ENCODE peak calls at places on chromosomes 1 and 21, in eight cellular contexts. I is prostate gland, W is body of pancreas, K is IMR-90, Z is esophagus muscularis mucosa, V is breast epithelium, S is esophagus squamous epithelium, G is endothelial cell of umbilical vein. H is an unnamed sample.

GRCh38 chr21:29025328-29025713 is 853 bp downstream of the USP16 start:
- DNase-seq in I (no peak), W (no peak), K (peak; percentile 22), Z (no peak), V (no peak), S (no peak), G (no peak), H (no peak)

GRCh38 chr1:169873582-169874200 is 20.0 kb downstream of the SCYL3 start:
- DNase-seq in I (no peak), W (no peak), K (peak; percentile 38), Z (no peak), V (no peak), S (no peak), G (no peak), H (no peak)

GRCh38 chr1:72670902-72671301 is 388.6 kb upstream of the NEGR1 start:
- DNase-seq in I (no peak), W (no peak), K (no peak), Z (no peak), V (no peak), S (no peak), G (no peak), H (no peak)

GRCh38 chr1:116019653-116020253 is 43.4 kb downstream of the SLC22A15 start:
- DNase-seq in I (no peak), W (no peak), K (no peak), Z (no peak), V (no peak), S (no peak), G (no peak), H (no peak)

GRCh38 chr1:36359383-36359782 is 26.3 kb downstream of the STK40 start:
- DNase-seq in I (no peak), W (no peak), K (no peak), Z (no peak), V (no peak), S (no peak), G (no peak), H (no peak)

GRCh38 chr21:35038772-35039145 is 10.3 kb downstream of the RUNX1 start:
- DNase-seq in I (no peak), W (no peak), K (no peak), Z (no peak), V (no peak), S (no peak), G (no peak), H (no peak)

GRCh38 chr1:213474054-213474453 is 423.0 kb downstream of the RPS6KC1 start:
- DNase-seq in I (no peak), W (peak; percentile 32), K (no peak), Z (peak; percentile 77), V (no peak), S (no peak), G (no peak), H (peak; percentile 76)

GRCh38 chr1:109776206-109776835 is 12.6 kb upstream of the EPS8L3 start:
- DNase-seq in I (no peak), W (no peak), K (no peak), Z (no peak), V (no peak), S (no peak), G (no peak), H (peak; percentile 24)

GRCh38 chr1:110554871-110555801 is 36.2 kb upstream of the KCNA10 start:
- DNase-seq in I (peak; percentile 7), W (peak; percentile 50), K (peak; percentile 1), Z (no peak), V (no peak), S (no peak), G (peak; percentile 30), H (peak; percentile 50)

GRCh38 chr1:206470692-206471414 is 577 bp downstream of the IKBKE start:
- DNase-seq in I (no peak), W (peak; percentile 26), K (peak; percentile 90), Z (no peak), V (no peak), S (no peak), G (peak; percentile 72), H (no peak)

GRCh38 chr1:155126494-155127104 is 1.1 kb upstream of the EFNA1 start:
- DNase-seq in I (peak; percentile 54), W (peak; percentile 46), K (peak; percentile 27), Z (no peak), V (peak; percentile 42), S (no peak), G (peak; percentile 29), H (no peak)

GRCh38 chr1:164137273-164137947 is 421.6 kb upstream of the PBX1 start:
- DNase-seq in I (no peak), W (no peak), K (no peak), Z (no peak), V (no peak), S (no peak), G (no peak), H (no peak)

GRCh38 chr1:66831529-66832239 is 30.6 kb upstream of the INSL5 start:
- DNase-seq in I (no peak), W (no peak), K (peak; percentile 5), Z (no peak), V (no peak), S (no peak), G (no peak), H (no peak)

GRCh38 chr1:17586172-17586963 is 46.9 kb downstream of the ARHGEF10L start:
- DNase-seq in I (no peak), W (no peak), K (peak; percentile 87), Z (no peak), V (no peak), S (no peak), G (no peak), H (no peak)

GRCh38 chr1:29586215-29586614 is 349.9 kb downstream of the PTPRU start:
- DNase-seq in I (no peak), W (no peak), K (no peak), Z (peak; percentile 86), V (no peak), S (no peak), G (no peak), H (no peak)

GRCh38 chr1:26305667-26306289 is 658 bp downstream of the UBXN11 start:
- DNase-seq in I (no peak), W (no peak), K (no peak), Z (no peak), V (no peak), S (no peak), G (peak; percentile 13), H (no peak)

DNA sequence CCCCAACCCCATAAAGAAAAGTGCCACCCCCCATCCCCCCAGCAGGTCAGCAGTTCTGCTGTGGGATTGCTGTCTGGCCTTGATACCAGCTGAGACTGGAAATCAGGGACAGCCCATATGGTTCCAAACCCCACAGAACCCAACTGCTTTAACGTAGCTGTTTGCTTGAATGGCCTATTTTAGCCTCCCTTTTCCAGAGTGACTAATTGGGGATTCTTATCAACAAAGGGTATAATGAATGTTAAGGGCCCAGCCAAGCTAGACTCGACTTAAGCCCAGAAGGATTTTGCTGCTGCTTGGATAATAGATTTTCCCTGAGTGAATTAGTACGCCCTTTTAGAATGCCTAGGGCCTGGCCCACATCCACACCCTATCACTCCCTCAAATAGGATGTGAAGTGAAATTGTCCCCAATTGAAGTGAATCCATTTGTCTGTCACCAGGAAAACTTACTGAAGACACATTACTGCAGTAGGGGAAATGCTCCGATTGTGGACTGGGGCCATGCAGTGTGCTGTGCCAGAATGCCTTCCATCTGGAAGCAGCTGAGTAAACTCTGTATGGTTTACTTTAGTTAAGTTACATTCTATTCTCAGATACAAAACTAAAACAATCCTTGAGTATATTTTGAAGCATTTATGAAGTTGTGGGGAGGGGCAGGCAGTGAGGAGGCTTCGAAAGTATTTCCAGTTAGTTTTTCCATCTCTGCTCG is 156.9 kb downstream of the DHRS3 start:
- DNase-seq in I (peak; percentile 76), W (peak; percentile 79), K (peak; percentile 86), Z (no peak), V (no peak), S (no peak), G (peak; percentile 97), H (peak; percentile 70)
- H3K4me1 ChIP-seq in I (peaks cover 39% of the 10 kb centered on the region), W (peaks cover 79% of the 10 kb centered on the region), K (peaks cover 51% of the 10 kb centered on the region), Z (peaks cover 100% of the 10 kb centered on the region), V (peaks cover 36% of the 10 kb centered on the region), S (peaks cover 55% of the 10 kb centered on the region), G (peaks cover 36% of the 10 kb centered on the region), H (peaks cover 74% of the 10 kb centered on the region)

DNA sequence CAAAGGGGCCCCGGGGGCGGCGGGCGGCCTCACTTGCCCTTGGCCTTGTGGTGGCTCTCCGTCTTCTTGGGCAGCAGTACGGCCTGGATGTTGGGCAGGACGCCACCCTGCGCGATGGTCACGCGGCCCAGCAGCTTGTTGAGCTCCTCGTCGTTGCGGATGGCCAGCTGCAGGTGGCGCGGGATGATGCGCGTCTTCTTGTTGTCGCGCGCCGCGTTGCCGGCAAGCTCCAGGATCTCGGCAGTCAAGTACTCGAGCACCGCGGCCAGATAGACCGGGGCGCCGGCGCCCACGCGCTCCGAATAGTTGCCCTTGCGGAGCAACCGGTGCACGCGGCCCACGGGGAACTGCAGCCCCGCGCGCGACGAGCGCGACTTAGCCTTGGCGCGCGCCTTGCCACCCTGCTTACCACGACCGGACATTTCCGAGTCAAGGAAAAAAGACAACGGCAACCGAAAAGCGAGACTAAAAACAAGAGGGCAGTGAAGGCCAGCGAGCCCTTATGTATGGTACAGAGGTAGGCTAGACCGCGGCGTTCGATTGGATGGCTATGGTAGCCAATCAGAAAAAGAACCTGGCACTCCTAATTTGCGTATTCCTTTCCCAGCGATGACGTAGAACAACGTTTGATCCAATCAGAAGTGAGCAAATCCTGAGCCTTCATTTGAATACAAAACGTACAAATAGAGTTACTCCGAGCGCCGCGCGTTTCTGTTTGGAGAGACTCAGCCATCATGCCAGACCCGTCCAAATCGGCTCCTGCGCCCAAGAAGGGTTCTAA is 29.6 kb upstream of the RNF187 start:
- DNase-seq in I (peak; percentile 89), W (peak; percentile 76), K (peak; percentile 99), Z (peak; percentile 98), V (peak; percentile 92), S (peak; percentile 89), G (peak; percentile 99), H (peak; percentile 87)
- TF ChIP-seq CTCF in I (no peak), W (peak; percentile 24), K (peak; percentile 49), Z (peak; percentile 17), V (peak; percentile 44), S (peak; percentile 21), G (peak; percentile 3), H (peak; percentile 17)

DNA sequence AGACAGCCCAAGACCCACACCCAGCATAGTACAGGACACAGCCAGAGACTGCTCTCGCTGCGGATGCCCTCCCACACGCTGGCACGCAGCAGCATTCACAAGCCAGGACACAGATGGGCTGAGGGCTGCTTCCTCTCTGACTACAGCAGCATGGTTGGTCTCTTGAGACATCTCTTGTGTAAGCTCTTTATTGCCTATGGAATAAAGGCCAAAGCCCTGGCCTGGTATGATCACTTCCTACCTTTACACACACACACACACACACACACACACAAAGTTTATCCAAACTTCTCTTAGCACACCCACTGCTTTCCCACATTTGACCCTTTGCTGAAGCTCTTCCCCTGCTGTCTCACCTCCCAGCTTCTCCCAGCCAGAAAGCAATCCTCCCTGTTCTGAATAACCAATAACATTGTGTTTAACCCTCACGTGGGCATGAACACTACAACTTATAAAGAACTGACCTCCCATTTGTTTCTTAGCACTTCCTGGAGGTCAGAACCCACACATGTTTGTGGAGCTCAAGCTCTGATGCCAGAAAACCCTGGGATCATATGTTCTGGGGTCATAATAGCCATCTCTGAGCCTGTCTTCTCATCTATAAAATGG is 1.2 kb upstream of the LUZP1 start:
- DNase-seq in I (peak; percentile 47), W (peak; percentile 25), K (peak; percentile 72), Z (no peak), V (peak; percentile 80), S (peak; percentile 22), G (peak; percentile 91), H (peak; percentile 86)
- TF ChIP-seq POLR2A in I (no peak), W (no peak), K (no peak), Z (no peak), V (no peak), S (no peak), G (peak; percentile 38), H (no peak)

DNA sequence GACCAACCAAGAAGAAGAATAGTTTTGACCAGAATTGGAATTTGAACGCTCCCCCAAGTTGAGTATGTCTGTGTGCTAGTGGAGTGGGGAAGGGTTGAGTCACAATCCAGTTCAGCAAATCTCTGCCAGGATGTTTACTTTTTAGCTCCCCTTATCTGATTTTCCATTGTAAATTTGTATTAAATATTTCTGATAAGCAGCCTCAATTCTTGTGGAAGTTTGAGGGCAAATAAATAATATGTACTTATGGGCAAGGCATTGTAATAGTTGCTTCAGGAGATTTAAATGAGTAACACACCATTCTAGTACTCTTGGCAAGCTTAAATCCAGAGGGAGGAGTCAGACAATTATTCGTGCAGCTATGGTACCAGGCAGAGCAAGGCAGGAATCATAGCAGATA is 14.4 kb downstream of the CXADR start:
- DNase-seq in I (peak; percentile 11), W (no peak), K (peak; percentile 41), Z (no peak), V (no peak), S (no peak), G (peak; percentile 86), H (no peak)
- H3K4me1 ChIP-seq in I (no peaks in the 10 kb centered on the region), W (peaks cover 19% of the 10 kb centered on the region), K (no peaks in the 10 kb centered on the region), Z (no peaks in the 10 kb centered on the region), V (no peaks in the 10 kb centered on the region), S (peaks cover 4% of the 10 kb centered on the region), G (peaks cover 31% of the 10 kb centered on the region), H (no peaks in the 10 kb centered on the region)

H was measured in heart left ventricle.